ENCODE peak calls at places on chromosomes 3 and 15, in five cellular contexts. I is right atrium auricular region, J is skeletal muscle cell, C is amniotic stem cell, R is HL-60. T is an unnamed sample.

GRCh38 chr3:56862352-56863062 is 60.8 kb upstream of the ARHGEF3 start:
- DNase-seq in I (no peak), R (no peak), C (no peak), J (peak; percentile 59), T (no peak)

GRCh38 chr3:119239421-119239820 is 1.3 kb downstream of the B4GALT4 start:
- DNase-seq in I (no peak), C (no peak), J (no peak), R (no peak), T (no peak)

GRCh38 chr3:39192490-39193092 is at the start of gene XIRP1:
- DNase-seq in C (no peak), R (no peak), I (no peak), J (no peak), T (peak; percentile 67)

GRCh38 chr3:138724433-138724832 is 110.3 kb downstream of the PIK3CB start:
- DNase-seq in I (no peak), J (no peak), R (no peak), C (no peak), T (no peak)

GRCh38 chr3:126551066-126551838 is 7.5 kb downstream of the C3orf22 start:
- DNase-seq in J (no peak), I (peak; percentile 54), R (no peak), C (no peak), T (peak; percentile 16)

GRCh38 chr3:191414286-191414685 is 46.7 kb upstream of the PYDC2 start:
- DNase-seq in R (no peak), J (no peak), I (no peak), C (no peak), T (no peak)

GRCh38 chr15:82132742-82133141 is 86.9 kb upstream of the MEX3B start:
- DNase-seq in J (peak; percentile 67), C (peak; percentile 40), I (no peak), R (no peak), T (no peak)

GRCh38 chr3:4776980-4777581 is 202.2 kb upstream of the BHLHE40 start:
- DNase-seq in R (no peak), I (no peak), J (peak; percentile 84), C (no peak), T (peak; percentile 22)

GRCh38 chr3:186636536-186636935 is 3.7 kb upstream of the FETUB start:
- DNase-seq in C (no peak), R (no peak), J (no peak), I (no peak), T (no peak)

GRCh38 chr3:83842511-83842910 is 1116.3 kb upstream of the CADM2 start:
- DNase-seq in C (no peak), R (no peak), I (no peak), J (no peak), T (no peak)

GRCh38 chr15:80317389-80318169 is 65.6 kb upstream of the CTXND1 start:
- DNase-seq in J (peak; percentile 94), I (peak; percentile 83), R (no peak), C (peak; percentile 40), T (no peak)

GRCh38 chr3:186589856-186590579 is 19.5 kb downstream of the DNAJB11 start:
- DNase-seq in J (no peak), R (no peak), I (no peak), C (no peak), T (no peak)

GRCh38 chr3:177905173-177905894 is 630.9 kb upstream of the KCNMB2 start:
- DNase-seq in R (no peak), I (no peak), C (peak; percentile 69), J (peak; percentile 42), T (no peak)

GRCh38 chr3:71102111-71103039 is 481.2 kb downstream of the FOXP1 start:
- DNase-seq in R (no peak), J (peak; percentile 88), C (peak; percentile 84), I (no peak), T (no peak)

GRCh38 chr3:49198161-49198560 is 26.8 kb downstream of the KLHDC8B start:
- DNase-seq in C (no peak), R (no peak), I (no peak), J (no peak), T (no peak)

GRCh38 chr3:67384790-67385397 is 269.5 kb downstream of the SUCLG2 start:
- DNase-seq in C (no peak), R (peak; percentile 63), J (peak; percentile 10), I (no peak), T (peak; percentile 61)

GRCh38 chr15:88400591-88400990 is 66.6 kb downstream of the MRPL46 start:
- DNase-seq in C (no peak), R (no peak), J (no peak), I (no peak), T (no peak)

GRCh38 chr3:16741103-16741758 is 136.0 kb upstream of the DAZL start:
- DNase-seq in I (no peak), J (peak; percentile 93), C (no peak), R (no peak), T (peak; percentile 61)

GRCh38 chr3:161038725-161039124 is 66.4 kb downstream of the B3GALNT1 start:
- DNase-seq in I (no peak), C (no peak), J (no peak), R (no peak), T (no peak)

GRCh38 chr15:51647128-51647562 is 24.6 kb upstream of the DMXL2 start:
- DNase-seq in I (no peak), R (peak; percentile 86), C (peak; percentile 15), J (peak; percentile 13), T (no peak)

GRCh38 chr15:67140078-67140833 is 74.9 kb downstream of the SMAD3 start:
- DNase-seq in C (no peak), J (no peak), R (peak; percentile 32), I (no peak), T (no peak)

GRCh38 chr3:170848294-170848917 is 21.6 kb downstream of the RPL22L1 start:
- DNase-seq in I (no peak), C (no peak), R (no peak), J (no peak), T (no peak)

GRCh38 chr3:114490829-114491228 is 197.0 kb downstream of the TIGIT start:
- DNase-seq in R (no peak), J (no peak), C (no peak), I (no peak), T (no peak)

GRCh38 chr3:126125781-126126251 is 41.9 kb upstream of the SLC41A3 start:
- DNase-seq in C (no peak), J (no peak), R (no peak), I (no peak), T (no peak)

GRCh38 chr15:68550498-68551295 is 28.1 kb upstream of the CORO2B start:
- DNase-seq in C (no peak), J (no peak), I (peak; percentile 81), R (peak; percentile 58), T (peak; percentile 80)

GRCh38 chr3:67863869-67864268 is 209.5 kb upstream of the SUCLG2 start:
- DNase-seq in J (no peak), I (no peak), C (no peak), R (no peak), T (no peak)

GRCh38 chr3:157094301-157094700 is 65.6 kb downstream of the CCNL1 start:
- DNase-seq in R (no peak), C (no peak), J (no peak), I (no peak), T (no peak)

GRCh38 chr3:49489247-49489646 is 19.2 kb downstream of the DAG1 start:
- DNase-seq in C (no peak), J (no peak), I (no peak), R (no peak), T (no peak)

GRCh38 chr3:198048445-198048844 is 88.4 kb downstream of the LMLN start:
- DNase-seq in I (no peak), J (no peak), C (no peak), R (no peak), T (no peak)

GRCh38 chr15:70357453-70357852 is 259.7 kb upstream of the TLE3 start:
- DNase-seq in J (no peak), C (no peak), R (no peak), I (no peak), T (no peak)

GRCh38 chr3:87318609-87319008 is 42.2 kb upstream of the POU1F1 start:
- DNase-seq in C (no peak), I (no peak), J (no peak), R (no peak), T (no peak)

GRCh38 chr3:46670891-46671427 is 22.5 kb downstream of the ALS2CL start:
- DNase-seq in J (no peak), I (no peak), C (no peak), R (no peak), T (no peak)

GRCh38 chr3:4723921-4724698 is 231.0 kb downstream of the ITPR1 start:
- DNase-seq in R (no peak), J (no peak), I (no peak), C (no peak), T (no peak)

GRCh38 chr3:130354430-130354829 is 9.0 kb downstream of the COL6A5 start:
- DNase-seq in I (no peak), R (peak; percentile 53), J (no peak), C (no peak), T (no peak)

GRCh38 chr3:51478630-51479029 is 21.2 kb downstream of the DCAF1 start:
- DNase-seq in C (no peak), R (no peak), J (no peak), I (no peak), T (no peak)

GRCh38 chr3:69196876-69197275 is 74.5 kb upstream of the LMOD3 start:
- DNase-seq in C (no peak), J (no peak), R (no peak), I (no peak), T (no peak)

GRCh38 chr3:127961963-127962362 is 46.9 kb downstream of the KBTBD12 start:
- DNase-seq in J (no peak), I (no peak), C (no peak), R (no peak), T (no peak)

GRCh38 chr3:27022096-27022761 is 347.0 kb downstream of the NEK10 start:
- DNase-seq in R (peak; percentile 30), J (no peak), I (no peak), C (no peak), T (no peak)